ENCODE peak calls at places on chromosomes 2 and 18, in eight cellular contexts. One of them, this sample, is unnamed.

GRCh38 chr2:237637429-237638135 is 10.2 kb downstream of the LRRFIP1 start:
- DNase-seq in foreskin keratinocyte: no peak
- DNase-seq in astrocyte: no peak
- DNase-seq in cardiac fibroblast: no peak
- DNase-seq in fibroblast of mammary gland: no peak
- DNase-seq in mesothelial cell of epicardium: no peak
- DNase-seq in AG10803: no peak
- DNase-seq in foreskin fibroblast: no peak
- DNase-seq in this sample: no peak

GRCh38 chr2:127050803-127051115 is 56.2 kb downstream of the BIN1 start:
- DNase-seq in fibroblast of mammary gland: no peak
- DNase-seq in foreskin keratinocyte: no peak
- DNase-seq in cardiac fibroblast: no peak
- DNase-seq in AG10803: no peak
- DNase-seq in astrocyte: no peak
- DNase-seq in foreskin fibroblast: no peak
- DNase-seq in mesothelial cell of epicardium: no peak
- DNase-seq in this sample: no peak

GRCh38 chr2:121809607-121810006 is 54.2 kb downstream of the TSN start:
- DNase-seq in astrocyte: no peak
- DNase-seq in foreskin fibroblast: no peak
- DNase-seq in AG10803: no peak
- DNase-seq in foreskin keratinocyte: no peak
- DNase-seq in mesothelial cell of epicardium: no peak
- DNase-seq in fibroblast of mammary gland: no peak
- DNase-seq in cardiac fibroblast: no peak
- DNase-seq in this sample: no peak

GRCh38 chr2:33419548-33420255 is 56.7 kb upstream of the RASGRP3 start:
- DNase-seq in astrocyte: no peak
- DNase-seq in foreskin fibroblast: no peak
- DNase-seq in cardiac fibroblast: no peak
- DNase-seq in AG10803: no peak
- DNase-seq in mesothelial cell of epicardium: no peak
- DNase-seq in fibroblast of mammary gland: no peak
- DNase-seq in foreskin keratinocyte: no peak
- DNase-seq in this sample: no peak

GRCh38 chr2:218980800-218981389 is 4.1 kb downstream of the FEV start:
- DNase-seq in mesothelial cell of epicardium: no peak
- DNase-seq in cardiac fibroblast: no peak
- DNase-seq in astrocyte: no peak
- DNase-seq in AG10803: no peak
- DNase-seq in foreskin fibroblast: no peak
- DNase-seq in foreskin keratinocyte: no peak
- DNase-seq in fibroblast of mammary gland: no peak
- DNase-seq in this sample: peak

GRCh38 chr2:109162999-109163398 is 34.0 kb downstream of the SH3RF3 start:
- DNase-seq in foreskin keratinocyte: no peak
- DNase-seq in astrocyte: peak
- DNase-seq in fibroblast of mammary gland: peak
- DNase-seq in foreskin fibroblast: no peak
- DNase-seq in cardiac fibroblast: peak
- DNase-seq in mesothelial cell of epicardium: no peak
- DNase-seq in AG10803: no peak
- DNase-seq in this sample: no peak

GRCh38 chr2:45276914-45277313 is 267.7 kb upstream of the SIX2 start:
- DNase-seq in foreskin keratinocyte: no peak
- DNase-seq in cardiac fibroblast: peak
- DNase-seq in astrocyte: peak
- DNase-seq in mesothelial cell of epicardium: no peak
- DNase-seq in fibroblast of mammary gland: peak
- DNase-seq in AG10803: no peak
- DNase-seq in foreskin fibroblast: no peak
- DNase-seq in this sample: no peak

GRCh38 chr2:161019311-161019710 is 140.9 kb upstream of the TANK start:
- DNase-seq in cardiac fibroblast: peak
- DNase-seq in astrocyte: no peak
- DNase-seq in fibroblast of mammary gland: peak
- DNase-seq in foreskin fibroblast: peak
- DNase-seq in foreskin keratinocyte: no peak
- DNase-seq in mesothelial cell of epicardium: no peak
- DNase-seq in AG10803: no peak
- DNase-seq in this sample: no peak

GRCh38 chr18:47036298-47036874 is 965 bp upstream of the ELOA2 start:
- DNase-seq in astrocyte: peak
- DNase-seq in foreskin keratinocyte: no peak
- DNase-seq in cardiac fibroblast: peak
- DNase-seq in fibroblast of mammary gland: peak
- DNase-seq in mesothelial cell of epicardium: no peak
- DNase-seq in foreskin fibroblast: peak
- DNase-seq in AG10803: peak
- DNase-seq in this sample: peak
- TF ChIP-seq CTCF in astrocyte: peak
- TF ChIP-seq CTCF in foreskin keratinocyte: peak
- TF ChIP-seq CTCF in cardiac fibroblast: peak
- TF ChIP-seq CTCF in fibroblast of mammary gland: peak
- TF ChIP-seq CTCF in mesothelial cell of epicardium: no peak
- TF ChIP-seq CTCF in foreskin fibroblast: peak
- TF ChIP-seq CTCF in AG10803: peak
- TF ChIP-seq CTCF in this sample: peak

GRCh38 chr2:42698940-42699339 is 65.0 kb downstream of the OXER1 start:
- DNase-seq in foreskin keratinocyte: no peak
- DNase-seq in fibroblast of mammary gland: no peak
- DNase-seq in mesothelial cell of epicardium: no peak
- DNase-seq in cardiac fibroblast: no peak
- DNase-seq in astrocyte: no peak
- DNase-seq in foreskin fibroblast: no peak
- DNase-seq in AG10803: no peak
- DNase-seq in this sample: no peak

GRCh38 chr2:42693688-42694479 is 70.1 kb downstream of the OXER1 start:
- DNase-seq in foreskin fibroblast: no peak
- DNase-seq in AG10803: no peak
- DNase-seq in cardiac fibroblast: no peak
- DNase-seq in foreskin keratinocyte: no peak
- DNase-seq in fibroblast of mammary gland: no peak
- DNase-seq in mesothelial cell of epicardium: no peak
- DNase-seq in astrocyte: no peak
- DNase-seq in this sample: no peak

GRCh38 chr2:42693013-42693575 is 70.8 kb downstream of the OXER1 start:
- DNase-seq in foreskin fibroblast: no peak
- DNase-seq in cardiac fibroblast: no peak
- DNase-seq in mesothelial cell of epicardium: no peak
- DNase-seq in fibroblast of mammary gland: no peak
- DNase-seq in AG10803: no peak
- DNase-seq in astrocyte: no peak
- DNase-seq in foreskin keratinocyte: peak
- DNase-seq in this sample: no peak

DNA sequence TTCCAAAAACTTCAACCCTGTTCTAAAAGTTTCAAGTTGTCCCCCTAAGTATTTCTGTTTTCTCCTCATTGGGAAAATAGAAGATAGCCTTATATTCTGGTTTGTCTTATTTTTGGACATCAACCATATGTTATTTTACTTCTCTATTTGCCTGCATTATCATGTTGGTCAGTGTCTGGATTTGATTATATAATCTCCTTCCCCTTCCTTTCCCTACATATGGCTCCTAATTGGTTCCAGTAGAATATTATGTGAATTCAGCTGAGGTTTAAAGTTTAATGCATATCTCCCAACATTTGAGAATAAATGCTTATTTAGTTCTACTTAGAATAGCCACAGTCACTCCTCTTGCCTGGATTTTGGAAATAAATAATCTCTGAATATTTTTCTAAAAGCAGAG is 66.9 kb downstream of the OXER1 start:
- DNase-seq in cardiac fibroblast: no peak
- DNase-seq in AG10803: no peak
- DNase-seq in astrocyte: no peak
- DNase-seq in fibroblast of mammary gland: no peak
- DNase-seq in foreskin keratinocyte: no peak
- DNase-seq in foreskin fibroblast: no peak
- DNase-seq in mesothelial cell of epicardium: no peak
- DNase-seq in this sample: no peak
- TF ChIP-seq CTCF in cardiac fibroblast: no peak
- TF ChIP-seq CTCF in AG10803: no peak
- TF ChIP-seq CTCF in astrocyte: no peak
- TF ChIP-seq CTCF in fibroblast of mammary gland: no peak
- TF ChIP-seq CTCF in foreskin keratinocyte: no peak
- TF ChIP-seq CTCF in foreskin fibroblast: no peak
- TF ChIP-seq CTCF in mesothelial cell of epicardium: no peak
- TF ChIP-seq CTCF in this sample: no peak

GRCh38 chr2:174176898-174177297 is 71.4 kb downstream of the OLA1 start:
- DNase-seq in cardiac fibroblast: peak
- DNase-seq in fibroblast of mammary gland: peak
- DNase-seq in foreskin keratinocyte: peak
- DNase-seq in mesothelial cell of epicardium: no peak
- DNase-seq in astrocyte: peak
- DNase-seq in foreskin fibroblast: no peak
- DNase-seq in AG10803: peak
- DNase-seq in this sample: no peak

GRCh38 chr2:174181368-174181767 is 67.0 kb downstream of the OLA1 start:
- DNase-seq in foreskin keratinocyte: no peak
- DNase-seq in AG10803: no peak
- DNase-seq in fibroblast of mammary gland: no peak
- DNase-seq in cardiac fibroblast: no peak
- DNase-seq in mesothelial cell of epicardium: no peak
- DNase-seq in astrocyte: no peak
- DNase-seq in foreskin fibroblast: no peak
- DNase-seq in this sample: no peak

GRCh38 chr2:174180837-174181236 is 67.5 kb downstream of the OLA1 start:
- DNase-seq in fibroblast of mammary gland: no peak
- DNase-seq in foreskin fibroblast: no peak
- DNase-seq in AG10803: peak
- DNase-seq in astrocyte: no peak
- DNase-seq in mesothelial cell of epicardium: no peak
- DNase-seq in cardiac fibroblast: peak
- DNase-seq in foreskin keratinocyte: no peak
- DNase-seq in this sample: no peak

GRCh38 chr2:174183076-174183475 is 65.3 kb downstream of the OLA1 start:
- DNase-seq in foreskin fibroblast: no peak
- DNase-seq in fibroblast of mammary gland: no peak
- DNase-seq in mesothelial cell of epicardium: no peak
- DNase-seq in astrocyte: no peak
- DNase-seq in foreskin keratinocyte: no peak
- DNase-seq in cardiac fibroblast: no peak
- DNase-seq in AG10803: no peak
- DNase-seq in this sample: no peak

DNA sequence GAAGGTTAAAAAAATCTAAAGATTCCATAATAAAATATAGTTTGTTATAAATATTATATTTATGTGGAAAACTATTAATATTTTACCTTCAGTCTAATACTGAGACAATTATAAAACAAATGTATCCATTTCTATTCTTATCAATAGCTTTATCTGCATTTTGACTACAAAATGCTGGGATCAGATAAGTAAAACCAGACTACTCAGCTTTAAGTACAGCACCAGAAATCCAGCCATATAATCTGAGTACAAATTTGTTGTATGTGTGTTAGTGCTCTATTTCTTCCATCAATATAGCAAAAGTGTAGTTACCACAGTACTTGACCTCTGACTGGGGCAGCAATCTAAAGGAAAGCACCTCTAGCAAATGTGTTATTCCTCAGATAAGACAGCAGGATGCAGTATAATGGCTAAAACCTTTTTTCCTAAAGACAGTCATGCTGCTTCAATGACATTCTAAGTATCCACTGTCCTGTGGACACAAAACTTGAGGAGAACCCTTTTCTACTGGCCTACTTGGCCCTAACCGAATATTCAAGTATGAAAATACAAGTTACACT is 68.1 kb downstream of the OLA1 start:
- DNase-seq in AG10803: peak
- DNase-seq in astrocyte: no peak
- DNase-seq in foreskin keratinocyte: no peak
- DNase-seq in fibroblast of mammary gland: peak
- DNase-seq in foreskin fibroblast: no peak
- DNase-seq in cardiac fibroblast: peak
- DNase-seq in mesothelial cell of epicardium: no peak
- DNase-seq in this sample: no peak
- TF ChIP-seq CTCF in AG10803: no peak
- TF ChIP-seq CTCF in astrocyte: no peak
- TF ChIP-seq CTCF in foreskin keratinocyte: peak
- TF ChIP-seq CTCF in fibroblast of mammary gland: peak
- TF ChIP-seq CTCF in foreskin fibroblast: no peak
- TF ChIP-seq CTCF in cardiac fibroblast: peak
- TF ChIP-seq CTCF in mesothelial cell of epicardium: no peak
- TF ChIP-seq CTCF in this sample: peak

DNA sequence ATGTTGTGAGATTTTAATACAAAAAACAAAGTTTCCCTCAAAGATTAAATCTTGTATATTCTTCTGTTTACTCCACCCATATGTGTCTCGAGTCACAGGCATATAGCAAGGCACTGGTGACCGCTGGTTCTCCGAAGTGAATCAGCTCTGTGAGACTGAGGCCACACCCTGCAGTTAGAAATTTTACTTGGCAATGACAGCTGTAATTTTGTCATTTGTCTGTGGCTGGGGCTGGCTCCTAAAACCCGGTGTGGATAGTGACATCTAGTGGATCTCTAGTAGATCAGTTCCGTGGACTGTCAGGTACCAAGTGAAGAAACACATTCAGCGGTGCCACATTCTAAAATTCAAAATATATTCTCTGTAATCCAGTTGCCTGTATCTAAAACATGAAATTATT is 278.0 kb downstream of the NEDD4L start:
- DNase-seq in cardiac fibroblast: peak
- DNase-seq in AG10803: peak
- DNase-seq in astrocyte: peak
- DNase-seq in fibroblast of mammary gland: peak
- DNase-seq in mesothelial cell of epicardium: no peak
- DNase-seq in foreskin keratinocyte: peak
- DNase-seq in foreskin fibroblast: peak
- DNase-seq in this sample: peak
- TF ChIP-seq CTCF in cardiac fibroblast: peak
- TF ChIP-seq CTCF in AG10803: peak
- TF ChIP-seq CTCF in astrocyte: peak
- TF ChIP-seq CTCF in fibroblast of mammary gland: peak
- TF ChIP-seq CTCF in mesothelial cell of epicardium: no peak
- TF ChIP-seq CTCF in foreskin keratinocyte: peak
- TF ChIP-seq CTCF in foreskin fibroblast: peak
- TF ChIP-seq CTCF in this sample: peak

DNA sequence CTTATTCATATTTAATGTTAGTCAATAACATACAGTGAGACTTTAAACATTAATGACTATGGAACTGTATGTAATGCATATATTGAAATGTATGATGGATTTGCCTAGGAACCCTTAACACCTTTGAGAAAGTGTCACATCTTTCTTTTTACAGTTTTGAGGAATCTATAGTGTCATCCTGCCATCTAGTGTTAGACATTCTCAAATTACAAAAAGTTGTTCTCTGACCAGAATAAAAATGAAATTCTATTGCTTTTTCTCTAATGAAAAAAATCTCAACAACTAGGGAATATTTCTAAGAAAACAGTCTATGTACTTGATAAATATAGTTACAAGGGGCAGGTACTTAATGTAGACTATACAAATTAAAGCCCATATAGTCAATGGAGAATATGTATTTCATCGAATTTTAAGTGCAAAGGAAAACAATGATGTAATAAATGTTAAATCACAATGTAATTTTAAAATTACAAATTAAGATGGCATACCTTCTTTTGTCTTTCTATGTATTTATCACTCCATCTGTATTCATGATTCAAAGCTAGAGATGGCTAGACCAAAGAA is 5.1 kb upstream of the CALCRL start:
- DNase-seq in cardiac fibroblast: peak
- DNase-seq in astrocyte: no peak
- DNase-seq in fibroblast of mammary gland: peak
- DNase-seq in mesothelial cell of epicardium: no peak
- DNase-seq in foreskin keratinocyte: no peak
- DNase-seq in foreskin fibroblast: no peak
- DNase-seq in AG10803: peak
- DNase-seq in this sample: no peak
- TF ChIP-seq CTCF in cardiac fibroblast: peak
- TF ChIP-seq CTCF in astrocyte: peak
- TF ChIP-seq CTCF in fibroblast of mammary gland: peak
- TF ChIP-seq CTCF in mesothelial cell of epicardium: peak
- TF ChIP-seq CTCF in foreskin keratinocyte: peak
- TF ChIP-seq CTCF in foreskin fibroblast: peak
- TF ChIP-seq CTCF in AG10803: peak
- TF ChIP-seq CTCF in this sample: peak

This sample was measured in GM13977.